ENCODE peak calls at places on chromosomes 13 and 19, in four cellular contexts. One of them, this sample, is unnamed.

GRCh38 chr19:39502640-39503417 is 4.1 kb downstream of the DLL3 start:
- DNase-seq in neuronal stem cell: peak; percentile 59
- DNase-seq in IMR-90: peak; percentile 73
- DNase-seq in H1: no peak
- DNase-seq in this sample: peak; percentile 81

GRCh38 chr13:41188584-41188983 is 5.8 kb downstream of the KBTBD7 start:
- DNase-seq in neuronal stem cell: no peak
- DNase-seq in IMR-90: peak; percentile 89
- DNase-seq in H1: no peak
- DNase-seq in this sample: no peak

GRCh38 chr19:33676999-33677665 is 55.4 kb downstream of the CHST8 start:
- DNase-seq in neuronal stem cell: no peak
- DNase-seq in IMR-90: no peak
- DNase-seq in H1: no peak
- DNase-seq in this sample: no peak

GRCh38 chr19:3360494-3361383 is 5.6 kb upstream of the NFIC start:
- DNase-seq in neuronal stem cell: no peak
- DNase-seq in IMR-90: no peak
- DNase-seq in H1: no peak
- DNase-seq in this sample: no peak

GRCh38 chr13:36530050-36530789 is 97.9 kb downstream of the CCNA1 start:
- DNase-seq in neuronal stem cell: no peak
- DNase-seq in IMR-90: no peak
- DNase-seq in H1: no peak
- DNase-seq in this sample: no peak

GRCh38 chr13:23428183-23428528 is 5.3 kb downstream of the SACS start:
- DNase-seq in neuronal stem cell: no peak
- DNase-seq in IMR-90: peak; percentile 65
- DNase-seq in H1: no peak
- DNase-seq in this sample: no peak

GRCh38 chr13:64505511-64505910 is 2724.6 kb downstream of the PCDH9 start:
- DNase-seq in neuronal stem cell: no peak
- DNase-seq in IMR-90: peak; percentile 80
- DNase-seq in H1: no peak
- DNase-seq in this sample: no peak

GRCh38 chr19:3253270-3253669 is 28.8 kb downstream of the CELF5 start:
- DNase-seq in neuronal stem cell: no peak
- DNase-seq in IMR-90: no peak
- DNase-seq in H1: no peak
- DNase-seq in this sample: no peak

GRCh38 chr19:57410748-57411671 is at the start of gene ZNF17:
- DNase-seq in neuronal stem cell: peak; percentile 90
- DNase-seq in IMR-90: peak; percentile 94
- DNase-seq in H1: no peak
- DNase-seq in this sample: peak; percentile 95

GRCh38 chr19:30430206-30430734 is 58.1 kb downstream of the ZNF536 start:
- DNase-seq in neuronal stem cell: no peak
- DNase-seq in IMR-90: no peak
- DNase-seq in H1: no peak
- DNase-seq in this sample: no peak

GRCh38 chr19:53884256-53884655 is 2.3 kb downstream of the PRKCG start:
- DNase-seq in neuronal stem cell: no peak
- DNase-seq in IMR-90: no peak
- DNase-seq in H1: no peak
- DNase-seq in this sample: no peak

GRCh38 chr13:111251646-111252448 is 68.6 kb upstream of the TEX29 start:
- DNase-seq in neuronal stem cell: no peak
- DNase-seq in IMR-90: no peak
- DNase-seq in H1: no peak
- DNase-seq in this sample: no peak

GRCh38 chr13:28822161-28822560 is 2.0 kb downstream of the MTUS2 start:
- DNase-seq in neuronal stem cell: no peak
- DNase-seq in IMR-90: no peak
- DNase-seq in H1: no peak
- DNase-seq in this sample: no peak

GRCh38 chr13:113426591-113426986 is 26.7 kb downstream of the ADPRHL1 start:
- DNase-seq in neuronal stem cell: no peak
- DNase-seq in IMR-90: no peak
- DNase-seq in H1: no peak
- DNase-seq in this sample: no peak

GRCh38 chr13:86569119-86569518 is 769.9 kb upstream of the SLITRK6 start:
- DNase-seq in neuronal stem cell: no peak
- DNase-seq in IMR-90: peak; percentile 71
- DNase-seq in H1: no peak
- DNase-seq in this sample: no peak

DNA sequence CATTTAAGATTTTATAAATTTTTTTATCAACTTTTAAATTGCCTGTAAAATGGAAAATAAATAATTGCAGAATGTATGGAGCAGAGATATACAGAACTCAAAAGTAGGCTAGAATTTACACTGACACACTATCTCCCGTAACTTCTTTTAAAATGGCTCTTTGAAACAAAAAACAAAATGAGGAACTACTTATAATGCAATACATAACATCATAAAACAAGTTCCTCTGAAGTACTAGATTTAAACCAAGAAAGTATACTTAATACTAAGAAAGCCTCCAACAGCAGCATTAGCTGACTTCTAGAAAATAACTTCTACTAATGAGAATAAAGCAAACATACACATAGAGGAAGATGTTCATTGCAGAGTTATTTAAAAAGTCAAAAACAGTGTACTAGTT is 17.0 kb downstream of the RBM26 start:
- DNase-seq in neuronal stem cell: no peak
- DNase-seq in IMR-90: no peak
- DNase-seq in H1: no peak
- DNase-seq in this sample: no peak
- H3K4me1 ChIP-seq in neuronal stem cell: peaks cover 3% of the 10 kb centered on the region
- H3K4me1 ChIP-seq in IMR-90: peaks cover 4% of the 10 kb centered on the region
- H3K4me1 ChIP-seq in H1: peaks cover 6% of the 10 kb centered on the region
- H3K4me1 ChIP-seq in this sample: no peaks in the 10 kb centered on the region

GRCh38 chr19:46490774-46491173 is 4.9 kb downstream of the PNMA8B start:
- DNase-seq in neuronal stem cell: no peak
- DNase-seq in IMR-90: no peak
- DNase-seq in H1: no peak
- DNase-seq in this sample: no peak

GRCh38 chr19:46488551-46488950 is 7.1 kb downstream of the PNMA8B start:
- DNase-seq in neuronal stem cell: no peak
- DNase-seq in IMR-90: no peak
- DNase-seq in H1: no peak
- DNase-seq in this sample: no peak

GRCh38 chr19:46487178-46487801 is 8.4 kb downstream of the PNMA8B start:
- DNase-seq in neuronal stem cell: no peak
- DNase-seq in IMR-90: no peak
- DNase-seq in H1: no peak
- DNase-seq in this sample: no peak

GRCh38 chr19:46487802-46488445 is 7.7 kb downstream of the PNMA8B start:
- DNase-seq in neuronal stem cell: peak; percentile 85
- DNase-seq in IMR-90: peak; percentile 63
- DNase-seq in H1: peak; percentile 39
- DNase-seq in this sample: peak; percentile 84

DNA sequence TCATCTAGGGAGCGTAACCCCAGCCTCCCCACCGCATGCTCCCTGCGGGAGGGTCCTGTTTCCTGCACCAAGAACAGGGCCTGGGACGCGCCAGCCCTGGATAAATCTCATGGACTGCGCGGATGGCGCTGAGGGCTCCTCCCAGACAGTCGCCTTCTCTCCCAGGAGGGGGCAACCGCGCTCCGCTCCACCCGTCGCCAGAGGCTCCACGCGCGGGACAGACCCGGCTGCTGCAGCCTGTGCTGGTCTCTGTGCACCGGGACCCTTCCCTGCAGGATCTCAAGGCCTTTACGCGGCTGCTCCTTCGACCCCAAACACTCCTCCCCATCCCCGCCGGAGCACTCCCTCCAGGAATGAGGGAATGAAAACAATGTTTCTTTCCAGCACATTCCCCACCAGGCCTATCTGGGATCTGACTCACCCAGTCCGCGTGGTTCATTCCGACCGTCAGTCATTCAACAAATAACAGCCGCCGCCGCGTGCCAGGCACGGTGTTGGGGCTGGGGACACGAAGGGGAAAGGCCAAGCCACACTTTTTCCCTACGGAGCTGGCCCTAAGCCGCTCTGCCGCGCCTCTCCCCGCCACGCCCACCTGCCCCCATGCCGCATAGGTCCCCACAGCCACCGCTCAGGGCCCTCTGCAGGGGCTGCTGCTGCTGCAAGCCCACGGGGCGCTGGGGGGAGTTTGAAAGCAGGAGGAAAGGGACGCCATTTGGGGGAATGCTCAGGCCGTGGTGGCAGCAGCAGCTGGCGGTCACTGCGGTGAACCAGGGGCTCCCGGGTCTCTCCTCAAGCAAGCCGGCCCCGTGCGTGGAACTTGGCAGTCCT is 6.0 kb downstream of the PNMA8B start:
- DNase-seq in neuronal stem cell: no peak
- DNase-seq in IMR-90: peak; percentile 62
- DNase-seq in H1: no peak
- DNase-seq in this sample: no peak
- H4K91ac ChIP-seq in neuronal stem cell: peak overlapping the region; percentile 46
- H4K91ac ChIP-seq in IMR-90: no peak overlapping the region
- H4K91ac ChIP-seq in H1: no peak overlapping the region
- H4K91ac ChIP-seq in this sample: no peak overlapping the region

DNA sequence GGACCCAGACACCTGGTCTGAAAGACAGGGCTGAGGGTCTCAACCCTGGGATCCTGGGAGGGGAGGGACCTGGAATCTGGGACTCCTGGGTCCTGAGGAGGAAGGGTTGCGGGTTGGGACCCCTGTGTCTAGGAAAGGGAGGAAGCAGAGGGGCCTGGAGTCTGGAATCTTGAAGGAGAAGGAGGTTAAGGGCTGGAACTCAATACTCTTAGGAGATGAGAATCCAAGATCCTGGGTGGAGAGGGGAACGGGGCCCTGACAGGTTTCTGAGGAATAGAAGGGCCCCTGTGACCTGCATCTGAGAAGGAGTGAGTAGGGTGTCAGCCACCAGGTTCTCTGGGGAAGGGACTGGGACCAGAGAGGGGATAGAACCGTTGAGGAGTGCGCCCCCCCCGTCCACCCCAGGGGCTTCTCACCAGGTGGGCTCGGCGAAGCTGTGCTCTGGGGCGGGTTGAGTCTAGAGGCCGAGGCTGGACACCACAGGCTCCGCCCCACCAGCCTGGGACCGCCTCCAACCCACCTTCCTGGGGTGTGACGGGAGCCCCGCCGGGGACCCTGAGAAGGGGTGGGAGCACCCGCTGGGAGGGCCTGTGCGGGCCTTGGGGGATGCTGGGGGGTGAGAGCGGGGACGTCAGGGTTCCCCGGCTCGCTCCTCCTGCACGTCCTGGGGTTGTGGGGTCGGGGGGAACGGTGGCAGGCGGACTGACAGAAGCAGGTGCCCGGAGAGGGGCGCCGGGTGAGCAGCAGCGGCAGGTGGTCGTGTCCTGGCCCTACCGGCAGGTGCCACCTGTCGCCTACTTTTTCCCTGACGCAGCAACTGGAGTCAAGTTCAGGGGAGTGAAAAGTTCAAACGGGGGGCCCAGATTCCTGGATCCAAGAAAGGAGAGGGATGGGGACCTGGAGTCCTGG is at the start of gene MAMSTR:
- DNase-seq in neuronal stem cell: no peak
- DNase-seq in IMR-90: no peak
- DNase-seq in H1: no peak
- DNase-seq in this sample: peak; percentile 39
- H2BK15ac ChIP-seq in neuronal stem cell: peak within 1 kb of the TSS; percentile 76
- H2BK15ac ChIP-seq in IMR-90: no peak within 1 kb of the TSS
- H2BK15ac ChIP-seq in H1: peak within 1 kb of the TSS; percentile 92
- H2BK15ac ChIP-seq in this sample: no peak within 1 kb of the TSS

DNA sequence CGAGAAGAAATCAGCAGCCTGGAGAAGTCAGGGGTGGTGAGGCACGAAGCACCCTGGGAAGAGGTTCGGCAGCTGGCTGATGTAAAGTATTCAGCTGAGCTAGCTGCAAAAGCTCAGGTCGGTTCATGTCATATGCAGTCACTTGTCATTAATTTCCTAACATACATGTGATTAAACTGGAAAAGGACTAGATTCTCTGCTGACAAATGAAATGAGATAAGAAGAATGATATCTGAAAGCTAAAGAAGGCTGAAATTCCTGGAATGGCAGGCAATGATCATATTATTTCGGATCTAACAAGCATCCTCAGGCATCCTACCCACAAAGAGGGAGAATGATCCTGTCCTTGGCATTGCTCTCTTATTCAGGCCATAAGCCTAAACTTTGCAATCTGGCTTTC is 383.1 kb upstream of the SLITRK1 start:
- DNase-seq in neuronal stem cell: no peak
- DNase-seq in IMR-90: no peak
- DNase-seq in H1: no peak
- DNase-seq in this sample: no peak
- H3K4me1 ChIP-seq in neuronal stem cell: no peaks in the 10 kb centered on the region
- H3K4me1 ChIP-seq in IMR-90: no peaks in the 10 kb centered on the region
- H3K4me1 ChIP-seq in H1: no peaks in the 10 kb centered on the region
- H3K4me1 ChIP-seq in this sample: no peaks in the 10 kb centered on the region

GRCh38 chr19:6233051-6233826 is 46.5 kb downstream of the MLLT1 start:
- DNase-seq in neuronal stem cell: no peak
- DNase-seq in IMR-90: peak; percentile 43
- DNase-seq in H1: no peak
- DNase-seq in this sample: no peak
- H4K91ac ChIP-seq in neuronal stem cell: no peak overlapping the region
- H4K91ac ChIP-seq in IMR-90: peak overlapping the region; percentile 81
- H4K91ac ChIP-seq in H1: no peak overlapping the region
- H4K91ac ChIP-seq in this sample: no peak overlapping the region

GRCh38 chr13:48000559-48001126 is 430 bp downstream of the SUCLA2 start:
- DNase-seq in neuronal stem cell: no peak
- DNase-seq in IMR-90: peak; percentile 2
- DNase-seq in H1: no peak
- DNase-seq in this sample: peak; percentile 52
- H2BK15ac ChIP-seq in neuronal stem cell: no peak overlapping the region
- H2BK15ac ChIP-seq in IMR-90: no peak overlapping the region
- H2BK15ac ChIP-seq in H1: no peak overlapping the region
- H2BK15ac ChIP-seq in this sample: no peak overlapping the region

This sample was measured in H9.